ENCODE peak calls at places on chromosomes 13 and 19, in six cellular contexts. Z is kidney; L is non-pigmented ciliary epithelial cell; U is hepatic stellate cell; F is Peyer's patch; Q is activated naive CD8-positive, alpha-beta T cell treated with anti-CD3 and anti-CD28 coated beads, Interleukin-2, amount 50 U/mL, for 24 hours. D is an unnamed sample.

GRCh38 chr19:3642987-3643386 is 16.4 kb upstream of the CACTIN start:
- DNase-seq in Z (no peak), L (no peak), U (no peak), F (no peak), Q (peak; percentile 42), D (no peak)

GRCh38 chr19:16320987-16321386 is 3.6 kb upstream of the KLF2 start:
- DNase-seq in Z (no peak), L (no peak), U (no peak), F (no peak), Q (no peak), D (no peak)

GRCh38 chr19:2415281-2415972 is 12.0 kb downstream of the TIMM13 start:
- DNase-seq in Z (no peak), L (no peak), U (no peak), F (peak; percentile 46), Q (no peak), D (no peak)

GRCh38 chr13:27079421-27079958 is 92.1 kb downstream of the USP12 start:
- DNase-seq in Z (no peak), L (peak; percentile 63), U (peak; percentile 36), F (no peak), Q (no peak), D (peak; percentile 71)

GRCh38 chr13:112222971-112223370 is 153.2 kb upstream of the SPACA7 start:
- DNase-seq in Z (no peak), L (no peak), U (no peak), F (no peak), Q (no peak), D (no peak)

GRCh38 chr19:46601318-46602224 is at the start of gene CALM3:
- DNase-seq in Z (peak; percentile 84), L (no peak), U (no peak), F (peak; percentile 59), Q (no peak), D (no peak)

GRCh38 chr19:45814166-45814780 is 835 bp downstream of the RSPH6A start:
- DNase-seq in Z (no peak), L (no peak), U (no peak), F (no peak), Q (no peak), D (no peak)

GRCh38 chr19:4089400-4089908 is 22.8 kb upstream of the ZBTB7A start:
- DNase-seq in Z (peak; percentile 82), L (no peak), U (no peak), F (no peak), Q (peak; percentile 74), D (no peak)

GRCh38 chr19:38952395-38953165 is 21.8 kb downstream of the MRPS12 start:
- DNase-seq in Z (peak; percentile 29), L (no peak), U (no peak), F (no peak), Q (no peak), D (no peak)

GRCh38 chr13:44337581-44337980 is 36.0 kb upstream of the SERP2 start:
- DNase-seq in Z (no peak), L (no peak), U (no peak), F (no peak), Q (no peak), D (no peak)

GRCh38 chr13:99816321-99816720 is 155.2 kb downstream of the ZIC5 start:
- DNase-seq in Z (no peak), L (no peak), U (no peak), F (no peak), Q (no peak), D (no peak)

GRCh38 chr19:39810424-39810823 is 23.5 kb downstream of the DYRK1B start:
- DNase-seq in Z (no peak), L (no peak), U (no peak), F (no peak), Q (no peak), D (no peak)

GRCh38 chr19:51364200-51365106 is 1.7 kb downstream of the ETFB start:
- DNase-seq in Z (no peak), L (no peak), U (no peak), F (no peak), Q (no peak), D (no peak)

GRCh38 chr13:109730832-109731335 is 55.5 kb downstream of the IRS2 start:
- DNase-seq in Z (no peak), L (no peak), U (no peak), F (no peak), Q (no peak), D (no peak)

GRCh38 chr19:50489461-50490011 is 12.9 kb upstream of the GARIN5A start:
- DNase-seq in Z (peak; percentile 66), L (no peak), U (no peak), F (peak; percentile 42), Q (no peak), D (no peak)

GRCh38 chr13:104779311-104779710 is 1713.1 kb upstream of the SLC10A2 start:
- DNase-seq in Z (no peak), L (peak; percentile 28), U (no peak), F (no peak), Q (no peak), D (no peak)

GRCh38 chr19:17473041-17473440 is 2.7 kb downstream of the SLC27A1 start:
- DNase-seq in Z (no peak), L (peak; percentile 67), U (no peak), F (no peak), Q (no peak), D (peak; percentile 66)

GRCh38 chr13:107458269-107458668 is 757.1 kb downstream of the LIG4 start:
- DNase-seq in Z (no peak), L (no peak), U (no peak), F (no peak), Q (no peak), D (no peak)

GRCh38 chr19:6680141-6680540 is 10.2 kb upstream of the TNFSF14 start:
- DNase-seq in Z (no peak), L (no peak), U (no peak), F (no peak), Q (no peak), D (no peak)

GRCh38 chr13:28623782-28624706 is 34.9 kb upstream of the POMP start:
- DNase-seq in Z (no peak), L (no peak), U (no peak), F (no peak), Q (no peak), D (no peak)

GRCh38 chr13:50393641-50394040 is 378.4 kb downstream of the KCNRG start:
- DNase-seq in Z (no peak), L (peak; percentile 43), U (no peak), F (no peak), Q (no peak), D (no peak)

GRCh38 chr19:3586124-3586626 is 897 bp downstream of the GIPC3 start:
- DNase-seq in Z (no peak), L (no peak), U (no peak), F (no peak), Q (peak; percentile 68), D (no peak)

GRCh38 chr13:21066946-21067345 is 5.6 kb upstream of the LATS2 start:
- DNase-seq in Z (no peak), L (no peak), U (no peak), F (no peak), Q (no peak), D (no peak)

GRCh38 chr13:39347926-39348901 is 254.8 kb downstream of the LHFPL6 start:
- DNase-seq in Z (no peak), L (no peak), U (no peak), F (no peak), Q (no peak), D (no peak)

GRCh38 chr19:11102944-11103343 is 13.7 kb downstream of the LDLR start:
- DNase-seq in Z (no peak), L (no peak), U (no peak), F (peak; percentile 59), Q (no peak), D (no peak)

GRCh38 chr13:92802776-92803175 is 423.8 kb upstream of the GPC6 start:
- DNase-seq in Z (no peak), L (no peak), U (no peak), F (no peak), Q (no peak), D (no peak)

GRCh38 chr19:18646535-18647370 is 9.9 kb downstream of the KLHL26 start:
- DNase-seq in Z (peak; percentile 75), L (no peak), U (no peak), F (no peak), Q (no peak), D (no peak)

GRCh38 chr13:29664591-29664990 is 69.1 kb upstream of the SLC7A1 start:
- DNase-seq in Z (no peak), L (no peak), U (no peak), F (no peak), Q (no peak), D (no peak)

GRCh38 chr13:54574791-54575190 is 1546.2 kb downstream of the OLFM4 start:
- DNase-seq in Z (no peak), L (no peak), U (no peak), F (no peak), Q (no peak), D (no peak)

GRCh38 chr13:78816154-78816553 is 157.2 kb upstream of the OBI1 start:
- DNase-seq in Z (no peak), L (no peak), U (no peak), F (no peak), Q (no peak), D (no peak)

D was measured in GM04503.